ENCODE peak calls at places on chromosomes 7 and 10, in four cellular contexts. One of them, this sample, is unnamed.

GRCh38 chr7:110835209-110835608 is 255.7 kb upstream of the LRRN3 start:
- DNase-seq in H1: no peak
- DNase-seq in K562: no peak
- DNase-seq in GM12878: no peak
- DNase-seq in this sample: no peak

GRCh38 chr10:91932737-91933136 is 9.2 kb downstream of the BTAF1 start:
- DNase-seq in GM12878: no peak
- DNase-seq in K562: no peak
- DNase-seq in H1: no peak
- DNase-seq in this sample: no peak

GRCh38 chr7:132112111-132112510 is 464.2 kb downstream of the PLXNA4 start:
- DNase-seq in H1: no peak
- DNase-seq in GM12878: no peak
- DNase-seq in K562: no peak
- DNase-seq in this sample: no peak

GRCh38 chr10:78712147-78712546 is 356.6 kb upstream of the ZMIZ1 start:
- DNase-seq in H1: no peak
- DNase-seq in GM12878: no peak
- DNase-seq in K562: peak; percentile 69
- DNase-seq in this sample: no peak

GRCh38 chr7:152847491-152847890 is 87.9 kb downstream of the ACTR3B start:
- DNase-seq in GM12878: no peak
- DNase-seq in K562: no peak
- DNase-seq in H1: no peak
- DNase-seq in this sample: no peak

GRCh38 chr7:133491319-133491718 is 238.4 kb downstream of the EXOC4 start:
- DNase-seq in H1: no peak
- DNase-seq in K562: no peak
- DNase-seq in GM12878: no peak
- DNase-seq in this sample: no peak

GRCh38 chr10:29470355-29470705 is 164.4 kb downstream of the SVIL start:
- DNase-seq in K562: peak; percentile 49
- DNase-seq in H1: peak; percentile 91
- DNase-seq in GM12878: no peak
- DNase-seq in this sample: no peak

GRCh38 chr10:5547684-5547933 is 22.8 kb downstream of the CALML3 start:
- DNase-seq in GM12878: no peak
- DNase-seq in K562: no peak
- DNase-seq in H1: no peak
- DNase-seq in this sample: no peak

GRCh38 chr10:109456566-109457361 is 466.5 kb downstream of the XPNPEP1 start:
- DNase-seq in GM12878: no peak
- DNase-seq in H1: peak; percentile 75
- DNase-seq in K562: no peak
- DNase-seq in this sample: no peak

GRCh38 chr7:147400221-147400689 is 1190.3 kb upstream of the C7orf33 start:
- DNase-seq in GM12878: no peak
- DNase-seq in K562: no peak
- DNase-seq in H1: no peak
- DNase-seq in this sample: no peak

GRCh38 chr10:117132751-117133231 is 5.3 kb downstream of the VAX1 start:
- DNase-seq in K562: no peak
- DNase-seq in GM12878: no peak
- DNase-seq in H1: peak; percentile 67
- DNase-seq in this sample: no peak

GRCh38 chr10:67618116-67618515 is 77.9 kb downstream of the CTNNA3 start:
- DNase-seq in GM12878: no peak
- DNase-seq in K562: no peak
- DNase-seq in H1: no peak
- DNase-seq in this sample: no peak

GRCh38 chr7:31464601-31465000 is 49.3 kb upstream of the ITPRID1 start:
- DNase-seq in K562: no peak
- DNase-seq in GM12878: no peak
- DNase-seq in H1: no peak
- DNase-seq in this sample: no peak

DNA sequence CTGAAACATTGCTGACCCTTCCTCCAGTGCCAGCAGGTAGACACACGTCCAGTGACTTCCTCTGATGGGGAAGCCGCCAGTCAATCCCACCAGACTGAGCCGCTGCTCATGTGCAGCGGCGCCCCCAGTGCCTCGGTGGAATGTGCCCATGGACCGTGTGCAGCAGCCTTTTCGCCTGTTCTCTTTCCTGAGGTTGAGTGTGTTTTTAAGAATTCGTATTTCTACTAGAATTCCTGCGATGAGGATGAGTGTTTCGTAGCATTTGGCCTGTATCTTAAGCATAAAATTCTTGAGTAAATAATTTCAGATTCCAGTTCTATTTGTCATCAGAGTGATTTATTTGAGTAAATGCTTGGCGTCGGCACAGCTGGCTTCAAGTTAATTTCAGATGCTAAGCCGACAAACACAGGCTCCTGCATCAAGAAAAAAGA is 35.4 kb downstream of the BNIP3 start:
- DNase-seq in H1: no peak
- DNase-seq in GM12878: no peak
- DNase-seq in K562: no peak
- DNase-seq in this sample: no peak
- TF ChIP-seq EGR1 in H1: no peak
- TF ChIP-seq EGR1 in GM12878: no peak
- TF ChIP-seq EGR1 in K562: no peak
- TF ChIP-seq EGR1 in this sample: no peak

GRCh38 chr7:36128448-36129047 is 24.5 kb upstream of the EEPD1 start:
- DNase-seq in K562: peak; percentile 26
- DNase-seq in H1: peak; percentile 60
- DNase-seq in GM12878: no peak
- DNase-seq in this sample: peak; percentile 60
- TF ChIP-seq EGR1 in K562: no peak
- TF ChIP-seq EGR1 in H1: no peak
- TF ChIP-seq EGR1 in GM12878: no peak
- TF ChIP-seq EGR1 in this sample: no peak

DNA sequence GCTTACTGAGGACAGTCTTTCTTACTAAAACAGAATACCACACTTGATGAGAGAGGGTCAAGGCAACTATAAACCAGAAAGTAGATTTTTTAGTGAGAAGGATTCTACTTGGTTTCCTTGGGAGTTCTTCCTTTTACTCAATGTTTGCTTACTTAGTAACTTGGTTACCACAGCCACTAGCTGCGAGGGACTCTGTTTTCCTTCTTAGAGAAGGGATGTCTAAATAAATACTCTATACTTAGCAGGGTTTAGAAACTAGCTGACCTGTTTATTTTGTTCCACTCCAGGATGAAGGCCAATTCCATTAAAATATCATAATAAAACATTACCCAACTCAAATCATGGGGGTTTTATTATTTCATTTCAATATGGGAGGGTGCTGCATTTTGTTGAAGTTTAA is 87.3 kb downstream of the PPP1R3A start:
- DNase-seq in K562: no peak
- DNase-seq in GM12878: no peak
- DNase-seq in H1: no peak
- DNase-seq in this sample: no peak
- TF ChIP-seq EGR1 in K562: no peak
- TF ChIP-seq EGR1 in GM12878: no peak
- TF ChIP-seq EGR1 in H1: no peak
- TF ChIP-seq EGR1 in this sample: no peak

DNA sequence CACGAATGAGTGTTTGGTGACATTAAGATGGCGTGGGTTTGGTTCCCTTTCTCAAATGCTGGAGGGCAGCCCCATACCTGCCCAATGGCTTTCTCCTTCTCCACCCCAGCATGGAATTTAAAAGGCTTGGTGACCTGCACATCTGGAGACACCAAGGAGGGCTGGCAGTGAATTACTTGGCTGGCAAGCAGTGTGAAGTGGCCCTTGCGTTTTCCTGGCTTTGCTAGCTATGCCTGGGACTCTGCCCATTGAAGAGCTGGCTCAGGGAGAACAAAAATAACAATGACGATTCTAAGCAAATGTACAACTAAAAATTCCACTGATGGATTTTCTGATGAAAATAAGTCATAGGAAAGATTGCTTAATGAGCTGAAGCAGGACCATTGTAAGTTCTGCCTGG is 203.7 kb downstream of the CYP26A1 start:
- DNase-seq in GM12878: no peak
- DNase-seq in H1: no peak
- DNase-seq in K562: no peak
- DNase-seq in this sample: no peak
- TF ChIP-seq EGR1 in GM12878: no peak
- TF ChIP-seq EGR1 in H1: no peak
- TF ChIP-seq EGR1 in K562: no peak
- TF ChIP-seq EGR1 in this sample: no peak

DNA sequence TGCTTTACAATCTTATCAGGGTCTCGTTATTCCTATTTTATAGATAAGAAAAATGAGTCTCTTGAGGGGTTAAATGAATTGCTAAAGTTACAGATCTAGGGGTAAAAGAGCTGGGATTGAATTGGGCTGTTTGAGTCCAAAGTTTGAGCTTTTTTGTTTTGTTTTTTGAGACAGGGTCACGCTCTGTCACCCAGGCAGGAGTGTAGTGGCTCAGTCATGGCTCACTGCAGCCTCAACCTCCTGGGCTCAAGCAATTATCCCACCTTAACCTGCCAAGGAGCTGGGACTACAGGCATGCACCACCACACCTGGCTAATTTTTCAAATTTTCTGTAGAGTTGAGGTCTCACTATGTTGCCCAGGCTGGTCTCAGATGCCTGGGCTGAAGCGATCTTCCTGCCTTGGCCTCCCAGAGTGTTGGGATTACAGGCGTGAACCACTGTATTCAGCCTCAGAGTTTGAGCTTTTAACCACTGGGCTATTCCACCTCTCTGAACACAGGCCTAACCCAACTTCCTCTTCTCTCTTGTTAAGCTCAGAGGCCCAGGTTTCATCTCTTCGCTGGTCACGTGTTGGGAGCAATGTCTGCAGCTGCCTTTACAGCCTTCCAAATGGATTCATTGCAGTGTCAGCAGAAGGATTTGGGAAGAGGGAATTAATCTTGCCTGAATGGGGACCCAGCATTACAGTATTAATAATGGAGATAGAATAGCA is 7.9 kb downstream of the SUFU start:
- DNase-seq in K562: no peak
- DNase-seq in GM12878: peak; percentile 48
- DNase-seq in H1: no peak
- DNase-seq in this sample: no peak
- TF ChIP-seq EGR1 in K562: no peak
- TF ChIP-seq EGR1 in GM12878: no peak
- TF ChIP-seq EGR1 in H1: no peak
- TF ChIP-seq EGR1 in this sample: no peak